ENCODE peak calls at places on chromosomes 7 and 10, in nine cellular contexts. V is psoas muscle, T is choroid plexus epithelial cell, D is cardiac muscle cell, S is GM12865, I is brain microvascular endothelial cell, Z is foreskin fibroblast, B is gastrocnemius medialis, Y is GM23248. A is an unnamed sample.

GRCh38 chr7:125773113-125773800 is 843.6 kb upstream of the POT1 start:
- DNase-seq in V (no peak), T (no peak), D (no peak), S (no peak), I (no peak), Z (no peak), B (no peak), Y (no peak), A (no peak)

GRCh38 chr7:31933481-31933880 is 136.7 kb downstream of the PDE1C start:
- DNase-seq in V (no peak), T (no peak), D (no peak), S (no peak), I (no peak), Z (no peak), B (no peak), Y (peak), A (no peak)

GRCh38 chr10:79148452-79149344 is 79.9 kb downstream of the ZMIZ1 start:
- DNase-seq in V (peak), T (no peak), D (no peak), S (no peak), I (no peak), Z (peak), B (peak), Y (peak), A (peak)

GRCh38 chr7:149414745-149415390 is 46.0 kb downstream of the ZNF777 start:
- DNase-seq in V (peak), T (peak), D (peak), S (no peak), I (peak), Z (peak), B (peak), Y (peak), A (peak)

GRCh38 chr7:424961-425793 is 94.5 kb downstream of the PDGFA start:
- DNase-seq in V (peak), T (no peak), D (no peak), S (no peak), I (peak), Z (no peak), B (no peak), Y (peak), A (no peak)

GRCh38 chr10:87976101-87976743 is 112.8 kb downstream of the PTEN start:
- DNase-seq in V (no peak), T (peak), D (peak), S (no peak), I (peak), Z (peak), B (no peak), Y (peak), A (no peak)

GRCh38 chr7:118312051-118312450 is 87.5 kb downstream of the ANKRD7 start:
- DNase-seq in V (no peak), T (no peak), D (no peak), S (peak), I (no peak), Z (no peak), B (no peak), Y (no peak), A (no peak)

GRCh38 chr7:44590910-44591309 is 8.9 kb upstream of the TMED4 start:
- DNase-seq in V (no peak), T (no peak), D (peak), S (no peak), I (no peak), Z (no peak), B (no peak), Y (no peak), A (no peak)

GRCh38 chr10:34507217-34507616 is 307.9 kb downstream of the PARD3 start:
- DNase-seq in V (no peak), T (no peak), D (no peak), S (no peak), I (no peak), Z (no peak), B (no peak), Y (no peak), A (no peak)

GRCh38 chr10:11776080-11776479 is 33.9 kb downstream of the ECHDC3 start:
- DNase-seq in V (no peak), T (peak), D (no peak), S (no peak), I (no peak), Z (no peak), B (no peak), Y (no peak), A (no peak)

GRCh38 chr10:110774069-110775021 is 97.4 kb upstream of the PDCD4 start:
- DNase-seq in V (no peak), T (peak), D (peak), S (peak), I (peak), Z (peak), B (no peak), Y (peak), A (no peak)

GRCh38 chr7:6551016-6551511 is at the start of gene GRID2IP:
- DNase-seq in V (no peak), T (no peak), D (no peak), S (no peak), I (no peak), Z (no peak), B (no peak), Y (no peak), A (no peak)

GRCh38 chr7:28939844-28940243 is 18.3 kb downstream of the TRIL start:
- DNase-seq in V (no peak), T (no peak), D (no peak), S (no peak), I (no peak), Z (no peak), B (no peak), Y (no peak), A (no peak)

GRCh38 chr7:2904202-2904601 is 60.1 kb upstream of the GNA12 start:
- DNase-seq in V (no peak), T (no peak), D (no peak), S (no peak), I (no peak), Z (no peak), B (no peak), Y (no peak), A (no peak)

GRCh38 chr10:52248697-52249306 is 65.3 kb upstream of the DKK1 start:
- DNase-seq in V (no peak), T (no peak), D (no peak), S (no peak), I (no peak), Z (no peak), B (no peak), Y (no peak), A (no peak)

GRCh38 chr7:46301677-46302076 is 380.6 kb upstream of the IGFBP3 start:
- DNase-seq in V (no peak), T (peak), D (peak), S (no peak), I (peak), Z (peak), B (no peak), Y (peak), A (no peak)

GRCh38 chr10:3919676-3920308 is 134.8 kb upstream of the KLF6 start:
- DNase-seq in V (no peak), T (no peak), D (no peak), S (no peak), I (no peak), Z (no peak), B (no peak), Y (no peak), A (no peak)

GRCh38 chr10:47062801-47063200 is 151.6 kb downstream of the PTPN20 start:
- DNase-seq in V (no peak), T (peak), D (peak), S (no peak), I (no peak), Z (peak), B (no peak), Y (peak), A (no peak)

GRCh38 chr7:13749666-13750065 is 239.8 kb downstream of the ETV1 start:
- DNase-seq in V (no peak), T (no peak), D (no peak), S (no peak), I (no peak), Z (no peak), B (no peak), Y (no peak), A (no peak)

GRCh38 chr7:121797283-121798037 is 75.5 kb upstream of the PTPRZ1 start:
- DNase-seq in V (no peak), T (peak), D (peak), S (no peak), I (no peak), Z (no peak), B (no peak), Y (peak), A (no peak)

GRCh38 chr10:15237351-15237750 is 68.9 kb upstream of the NMT2 start:
- DNase-seq in V (no peak), T (peak), D (peak), S (no peak), I (peak), Z (peak), B (no peak), Y (peak), A (peak)

GRCh38 chr10:11162828-11163599 is 145.3 kb downstream of the CELF2 start:
- DNase-seq in V (peak), T (peak), D (no peak), S (peak), I (no peak), Z (no peak), B (peak), Y (no peak), A (peak)

GRCh38 chr7:67907792-67908191 is 911.2 kb downstream of the TYW1 start:
- DNase-seq in V (no peak), T (no peak), D (no peak), S (no peak), I (no peak), Z (no peak), B (no peak), Y (no peak), A (no peak)

GRCh38 chr10:119829429-119829828 is 43.2 kb downstream of the MCMBP start:
- DNase-seq in V (no peak), T (no peak), D (no peak), S (no peak), I (no peak), Z (no peak), B (no peak), Y (no peak), A (no peak)

GRCh38 chr10:114405011-114405350 is 679 bp upstream of the AFAP1L2 start:
- DNase-seq in V (no peak), T (no peak), D (no peak), S (no peak), I (no peak), Z (peak), B (no peak), Y (no peak), A (no peak)

GRCh38 chr10:3749011-3749410 is 36.0 kb downstream of the KLF6 start:
- DNase-seq in V (no peak), T (no peak), D (no peak), S (no peak), I (no peak), Z (no peak), B (no peak), Y (no peak), A (no peak)

GRCh38 chr10:132110713-132111112 is 45.0 kb downstream of the JAKMIP3 start:
- DNase-seq in V (no peak), T (no peak), D (no peak), S (no peak), I (no peak), Z (no peak), B (no peak), Y (no peak), A (no peak)

GRCh38 chr7:90587766-90588165 is 8.4 kb upstream of the CDK14 start:
- DNase-seq in V (no peak), T (no peak), D (no peak), S (no peak), I (no peak), Z (no peak), B (no peak), Y (no peak), A (no peak)

GRCh38 chr7:5643280-5643679 is 138.2 kb downstream of the RNF216 start:
- DNase-seq in V (peak), T (peak), D (peak), S (no peak), I (peak), Z (no peak), B (no peak), Y (no peak), A (peak)

GRCh38 chr7:44693641-44694313 is 54.9 kb upstream of the ZMIZ2 start:
- DNase-seq in V (peak), T (peak), D (no peak), S (no peak), I (peak), Z (peak), B (peak), Y (peak), A (peak)

GRCh38 chr7:47482013-47482761 is 99.7 kb downstream of the TNS3 start:
- DNase-seq in V (no peak), T (peak), D (peak), S (no peak), I (peak), Z (peak), B (peak), Y (peak), A (peak)

GRCh38 chr10:84353052-84353803 is 24.8 kb downstream of the CCSER2 start:
- DNase-seq in V (no peak), T (no peak), D (no peak), S (no peak), I (no peak), Z (no peak), B (no peak), Y (no peak), A (no peak)

GRCh38 chr7:55432937-55433784 is 68.0 kb downstream of the LANCL2 start:
- DNase-seq in V (no peak), T (peak), D (peak), S (peak), I (no peak), Z (peak), B (no peak), Y (peak), A (no peak)

GRCh38 chr10:79274279-79275104 is 72.8 kb upstream of the PPIF start:
- DNase-seq in V (peak), T (no peak), D (peak), S (no peak), I (no peak), Z (peak), B (peak), Y (peak), A (peak)

GRCh38 chr7:87797798-87798403 is 78.3 kb downstream of the SLC25A40 start:
- DNase-seq in V (no peak), T (peak), D (peak), S (peak), I (peak), Z (peak), B (no peak), Y (peak), A (no peak)

GRCh38 chr10:44969854-44970253 is 8.8 kb downstream of the DEPP1 start:
- DNase-seq in V (peak), T (no peak), D (no peak), S (no peak), I (no peak), Z (no peak), B (peak), Y (no peak), A (peak)

GRCh38 chr10:21493841-21494220 is 31.7 kb downstream of the SKIDA1 start:
- DNase-seq in V (no peak), T (no peak), D (no peak), S (no peak), I (no peak), Z (no peak), B (no peak), Y (no peak), A (no peak)
- H3K4me3 ChIP-seq in V (peak), T (peak), D (no peak), S (no peak), I (no peak), Z (peak), B (peak), Y (no peak), A (peak)

GRCh38 chr10:86733260-86733671 is 23.2 kb upstream of the BMPR1A start:
- DNase-seq in V (peak), T (no peak), D (peak), S (no peak), I (no peak), Z (peak), B (no peak), Y (peak), A (peak)
- H3K4me3 ChIP-seq in V (no peak), T (no peak), D (no peak), S (no peak), I (no peak), Z (no peak), B (no peak), Y (no peak), A (no peak)

DNA sequence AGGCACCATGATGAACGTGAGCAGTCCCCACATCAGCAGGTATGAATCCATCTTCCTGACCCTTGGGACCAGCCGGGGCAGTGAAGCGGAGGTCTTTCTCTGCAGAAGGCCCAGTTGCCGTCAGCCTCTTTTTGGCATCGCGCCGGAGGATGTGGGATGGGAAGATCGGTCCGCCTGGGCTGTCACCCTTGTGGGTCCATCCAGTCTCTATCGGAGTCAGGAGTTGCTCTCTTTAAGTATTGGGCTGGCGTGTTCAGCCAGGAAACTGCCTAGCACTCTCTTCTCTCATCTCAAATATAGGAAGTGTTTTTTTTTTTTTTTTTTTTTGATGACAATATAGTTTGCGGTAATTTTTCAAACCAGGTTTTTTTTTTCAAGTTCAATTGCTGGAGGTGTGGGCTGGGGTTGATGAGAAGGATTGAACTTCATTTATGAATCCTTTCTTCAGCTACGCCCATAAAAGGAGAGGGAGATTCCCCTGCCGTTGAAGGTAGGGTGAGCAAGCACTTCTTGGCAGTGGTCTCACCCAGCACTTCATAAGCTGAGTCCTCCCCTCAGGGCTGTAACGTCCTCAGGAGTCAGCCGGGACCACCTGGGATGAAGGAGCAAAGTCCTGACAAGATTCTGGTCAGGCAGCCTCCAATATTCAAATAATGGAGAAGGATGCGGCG is at the start of gene IL2RA:
- DNase-seq in V (no peak), T (no peak), D (no peak), S (no peak), I (no peak), Z (no peak), B (no peak), Y (no peak), A (no peak)
- H3K4me3 ChIP-seq in V (peak), T (no peak), D (no peak), S (peak), I (no peak), Z (no peak), B (no peak), Y (no peak), A (no peak)

GRCh38 chr10:86966008-86966654 is 2.2 kb upstream of the ADIRF start:
- DNase-seq in V (no peak), T (no peak), D (no peak), S (peak), I (no peak), Z (peak), B (no peak), Y (no peak), A (no peak)
- H3K4me3 ChIP-seq in V (peak), T (no peak), D (no peak), S (peak), I (no peak), Z (no peak), B (no peak), Y (no peak), A (peak)

GRCh38 chr7:138654616-138655015 is 46.5 kb downstream of the SVOPL start:
- DNase-seq in V (no peak), T (no peak), D (no peak), S (peak), I (no peak), Z (no peak), B (no peak), Y (no peak), A (no peak)

GRCh38 chr7:138645284-138645683 is 55.9 kb downstream of the SVOPL start:
- DNase-seq in V (no peak), T (no peak), D (no peak), S (no peak), I (no peak), Z (no peak), B (no peak), Y (no peak), A (no peak)

GRCh38 chr7:138649506-138649905 is 51.7 kb downstream of the SVOPL start:
- DNase-seq in V (no peak), T (no peak), D (peak), S (no peak), I (no peak), Z (no peak), B (no peak), Y (peak), A (no peak)
- H3K4me3 ChIP-seq in V (no peak), T (no peak), D (no peak), S (no peak), I (no peak), Z (no peak), B (no peak), Y (no peak), A (no peak)

GRCh38 chr10:91076991-91077548 is 143.4 kb upstream of the PCGF5 start:
- DNase-seq in V (no peak), T (no peak), D (no peak), S (no peak), I (no peak), Z (no peak), B (no peak), Y (no peak), A (no peak)
- H3K4me3 ChIP-seq in V (peak), T (no peak), D (no peak), S (no peak), I (no peak), Z (no peak), B (no peak), Y (no peak), A (no peak)

A was measured in heart right ventricle.